ENCODE peak calls at places on chromosomes 13 and 19, in four cellular contexts. V, U, M and R are unnamed samples.

GRCh38 chr19:13629687-13630357 is 123.5 kb upstream of the CACNA1A start:
- DNase-seq in V (peak; percentile 3), U (no peak), M (no peak), R (peak; percentile 10)

GRCh38 chr19:7863971-7864718 is 10.0 kb downstream of the PRR36 start:
- DNase-seq in V (no peak), U (no peak), M (no peak), R (no peak)

GRCh38 chr19:15199219-15199651 is 1.6 kb downstream of the NOTCH3 start:
- DNase-seq in V (no peak), U (no peak), M (no peak), R (no peak)

GRCh38 chr19:51295382-51296126 is 15.9 kb upstream of the IGLON5 start:
- DNase-seq in V (no peak), U (no peak), M (peak; percentile 48), R (no peak)

GRCh38 chr13:47457631-47458030 is 543.4 kb downstream of the SUCLA2 start:
- DNase-seq in V (peak; percentile 64), U (no peak), M (no peak), R (peak; percentile 61)

GRCh38 chr19:53388904-53389303 is 6.0 kb upstream of the ZNF765 start:
- DNase-seq in V (no peak), U (no peak), M (no peak), R (peak; percentile 44)

GRCh38 chr13:46478641-46479040 is 74.3 kb upstream of the LRCH1 start:
- DNase-seq in V (peak; percentile 11), U (no peak), M (no peak), R (no peak)

GRCh38 chr19:16066611-16067104 is 9.6 kb upstream of the TPM4 start:
- DNase-seq in V (peak; percentile 80), U (peak; percentile 83), M (no peak), R (no peak)

GRCh38 chr19:3982701-3983541 is 2.3 kb downstream of the EEF2 start:
- DNase-seq in V (no peak), U (no peak), M (no peak), R (peak; percentile 66)

GRCh38 chr13:44523176-44524017 is 52.7 kb downstream of the TSC22D1 start:
- DNase-seq in V (peak; percentile 61), U (no peak), M (peak; percentile 19), R (peak; percentile 88)

GRCh38 chr13:98869408-98870090 is 108.3 kb downstream of the DOCK9 start:
- DNase-seq in V (peak; percentile 24), U (no peak), M (no peak), R (peak; percentile 20)

GRCh38 chr19:47779524-47780214 is 1.2 kb downstream of the SELENOW start:
- DNase-seq in V (peak; percentile 22), U (peak; percentile 64), M (no peak), R (no peak)

GRCh38 chr19:13859361-13859880 is 17.5 kb upstream of the NANOS3 start:
- DNase-seq in V (peak; percentile 57), U (no peak), M (no peak), R (peak; percentile 63)

GRCh38 chr19:43432866-43433673 is 18.4 kb downstream of the TEX101 start:
- DNase-seq in V (peak; percentile 66), U (peak; percentile 73), M (peak; percentile 89), R (peak; percentile 70)

GRCh38 chr19:35045667-35046300 is 4.3 kb downstream of the HPN start:
- DNase-seq in V (peak; percentile 51), U (no peak), M (peak; percentile 82), R (peak; percentile 62)

GRCh38 chr13:113745059-113745458 is 14.0 kb upstream of the TMEM255B start:
- DNase-seq in V (no peak), U (peak; percentile 3), M (no peak), R (no peak)

GRCh38 chr13:32964987-32965386 is 51.2 kb upstream of the KL start:
- DNase-seq in V (no peak), U (no peak), M (no peak), R (no peak)

GRCh38 chr19:45607071-45608029 is 5.3 kb upstream of the GPR4 start:
- DNase-seq in V (peak; percentile 84), U (peak; percentile 84), M (peak; percentile 96), R (peak; percentile 72)

GRCh38 chr13:91468301-91468700 is 69.9 kb downstream of the GPC5 start:
- DNase-seq in V (no peak), U (no peak), M (no peak), R (no peak)

GRCh38 chr13:100589178-100589725 is 663 bp upstream of the GGACT start:
- DNase-seq in V (no peak), U (no peak), M (no peak), R (no peak)

GRCh38 chr19:2477141-2477710 is 1.3 kb downstream of the GADD45B start:
- DNase-seq in V (peak; percentile 42), U (peak; percentile 76), M (no peak), R (peak; percentile 49)

GRCh38 chr19:2474232-2475017 is 1.5 kb upstream of the GADD45B start:
- DNase-seq in V (peak; percentile 90), U (peak; percentile 88), M (peak; percentile 95), R (peak; percentile 88)

GRCh38 chr19:2476451-2477140 is 669 bp downstream of the GADD45B start:
- DNase-seq in V (peak; percentile 61), U (peak; percentile 73), M (peak; percentile 74), R (peak; percentile 91)

GRCh38 chr19:2475018-2475701 is 767 bp upstream of the GADD45B start:
- DNase-seq in V (peak; percentile 65), U (peak; percentile 71), M (peak; percentile 59), R (peak; percentile 69)

DNA sequence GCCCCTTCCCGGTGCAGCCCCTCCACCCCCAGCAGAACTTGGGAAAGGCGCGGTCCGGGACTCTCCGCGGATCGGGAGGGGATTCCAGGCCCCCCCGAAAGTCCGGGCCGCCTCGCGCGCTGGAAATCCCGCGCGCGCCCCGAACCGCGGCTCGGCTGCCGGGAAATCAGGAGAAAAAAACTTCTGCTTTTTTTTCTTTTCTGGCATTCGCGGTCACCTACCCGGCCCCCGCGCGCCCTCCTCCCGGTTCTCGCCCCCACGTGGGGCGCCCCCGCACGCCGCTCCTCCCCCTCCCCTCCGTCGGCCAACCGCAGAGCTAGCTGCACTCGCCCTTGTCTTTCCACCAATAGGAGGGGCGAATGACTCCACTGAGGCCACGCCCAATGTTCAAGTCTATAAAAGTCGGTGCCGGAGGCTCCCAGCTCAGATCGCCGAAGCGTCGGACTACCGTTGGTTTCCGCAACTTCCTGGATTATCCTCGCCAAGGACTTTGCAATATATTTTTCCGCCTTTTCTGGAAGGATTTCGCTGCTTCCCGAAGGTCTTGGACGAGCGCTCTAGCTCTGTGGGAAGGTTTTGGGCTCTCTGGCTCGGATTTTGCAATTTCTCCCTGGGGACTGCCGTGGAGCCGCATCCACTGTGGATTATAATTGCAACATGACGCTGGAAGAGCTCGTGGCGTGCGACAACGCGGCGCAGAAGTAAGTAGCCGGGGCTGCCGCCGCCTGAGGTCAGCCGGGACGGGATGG is at the start of gene GADD45B:
- DNase-seq in V (peak; percentile 99), U (peak; percentile 97), M (peak; percentile 97), R (peak; percentile 99)
- TF ChIP-seq CTCF in V (no peak), U (no peak), M (no peak), R (no peak)

GRCh38 chr13:78806457-78806856 is 147.5 kb upstream of the OBI1 start:
- DNase-seq in V (no peak), U (no peak), M (peak; percentile 67), R (no peak)
- TF ChIP-seq CTCF in V (peak; percentile 38), U (no peak), M (peak; percentile 66), R (peak; percentile 8)

DNA sequence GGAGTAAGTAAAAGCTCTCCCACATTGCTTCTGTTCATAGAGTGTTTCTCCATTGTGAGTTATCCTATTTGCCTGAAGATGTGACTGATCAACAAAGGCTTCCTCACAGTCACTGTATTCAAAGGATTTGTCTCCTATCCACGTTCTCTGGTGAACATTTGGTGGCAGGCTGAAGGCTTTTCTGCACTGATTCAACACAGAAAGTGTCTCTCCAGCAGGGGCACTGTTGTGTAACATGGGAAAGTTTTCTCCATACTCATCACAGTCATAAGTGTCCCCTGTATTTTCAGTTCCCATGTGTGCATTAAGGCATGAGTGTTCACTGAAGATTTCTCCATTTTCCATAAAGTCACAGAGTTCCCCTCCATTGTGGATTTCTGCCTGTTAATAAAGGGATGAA is 17.6 kb downstream of the ZNF121 start:
- DNase-seq in V (no peak), U (no peak), M (peak; percentile 42), R (no peak)
- TF ChIP-seq CTCF in V (no peak), U (no peak), M (peak; percentile 13), R (no peak)

GRCh38 chr19:11324748-11325389 is 14.6 kb downstream of the RAB3D start:
- DNase-seq in V (no peak), U (no peak), M (no peak), R (no peak)

GRCh38 chr19:11322269-11323024 is 17.0 kb downstream of the RAB3D start:
- DNase-seq in V (no peak), U (no peak), M (no peak), R (peak; percentile 26)

GRCh38 chr19:11323601-11324078 is 15.8 kb downstream of the RAB3D start:
- DNase-seq in V (no peak), U (no peak), M (peak; percentile 57), R (peak; percentile 18)

GRCh38 chr19:11324079-11324661 is 15.3 kb downstream of the RAB3D start:
- DNase-seq in V (peak; percentile 97), U (peak; percentile 74), M (no peak), R (peak; percentile 97)

DNA sequence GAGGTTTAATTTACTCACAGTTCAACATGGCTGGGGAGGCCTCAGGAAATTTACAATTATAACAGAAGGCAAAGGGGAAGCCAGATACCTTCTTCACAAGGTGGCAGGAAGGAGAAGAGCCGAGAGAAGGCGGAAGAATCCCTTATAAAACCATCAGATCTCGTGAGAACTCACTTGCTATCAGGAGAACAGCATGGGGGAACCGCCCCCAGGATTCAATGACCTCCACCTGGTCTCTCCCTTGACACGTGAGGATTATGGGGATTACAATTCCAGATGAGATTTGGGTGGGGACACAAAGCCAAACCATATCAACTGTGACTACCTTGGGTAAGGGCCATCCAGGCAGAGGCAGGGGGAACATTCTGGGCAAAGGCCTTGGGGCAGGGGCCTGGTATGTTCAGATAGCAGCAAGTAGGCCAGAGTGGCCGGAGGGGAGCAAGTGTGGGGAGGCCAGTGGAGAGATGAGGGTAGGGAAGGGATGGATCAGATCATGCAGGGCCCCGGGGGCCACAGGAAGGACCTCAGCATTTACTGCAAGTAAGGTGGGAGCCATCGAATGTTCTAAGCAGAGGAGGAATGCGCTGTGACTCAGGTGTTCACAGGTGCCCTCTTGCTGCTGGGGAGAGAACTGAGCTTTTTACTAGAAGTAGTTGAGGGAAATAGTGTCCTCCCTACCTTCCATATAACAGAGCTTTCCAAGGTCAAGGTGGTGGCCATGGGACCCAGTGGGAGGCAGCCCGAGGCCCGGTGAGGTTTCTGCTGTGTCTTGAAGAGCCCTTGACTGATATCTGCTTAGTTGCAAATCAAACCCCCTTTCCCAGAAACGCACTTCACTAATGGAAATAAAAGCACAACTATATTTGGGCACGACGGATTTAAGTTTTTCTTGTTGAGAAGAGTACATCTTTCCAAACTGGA is 18.0 kb downstream of the RAB3D start:
- DNase-seq in V (no peak), U (no peak), M (peak; percentile 48), R (no peak)
- TF ChIP-seq CTCF in V (no peak), U (no peak), M (peak; percentile 57), R (peak; percentile 12)

GRCh38 chr19:2337329-2337707 is 8.8 kb downstream of the SPPL2B start:
- DNase-seq in V (peak; percentile 70), U (no peak), M (peak; percentile 89), R (peak; percentile 74)
- TF ChIP-seq CTCF in V (peak; percentile 8), U (no peak), M (peak; percentile 24), R (peak; percentile 46)

DNA sequence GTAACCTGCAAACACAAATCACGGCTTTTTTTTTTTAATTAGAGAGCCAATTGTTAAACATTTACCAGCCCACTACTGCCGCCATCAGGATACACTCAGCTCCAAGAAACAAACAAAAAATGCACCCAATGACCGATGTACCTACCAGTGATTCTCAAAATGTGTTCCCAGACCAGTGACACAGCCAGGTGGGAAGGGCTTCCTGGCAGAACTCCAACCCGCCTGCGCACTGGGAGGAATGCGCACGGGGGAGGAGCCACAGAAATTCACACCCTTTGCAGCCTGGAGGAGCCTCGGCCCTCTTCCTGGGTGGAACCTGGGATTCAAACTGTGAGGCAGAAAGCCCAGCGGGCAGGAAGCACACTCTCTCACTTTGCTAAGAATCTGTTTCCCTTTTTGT is 255.9 kb downstream of the TBC1D4 start:
- DNase-seq in V (no peak), U (no peak), M (peak; percentile 78), R (no peak)
- TF ChIP-seq CTCF in V (no peak), U (no peak), M (peak; percentile 41), R (no peak)